ENCODE peak calls at places on chromosomes 1 and 21, in seven cellular contexts. O is GM12892, F is K562, C is GM12878, X is H1, A is HepG2, G is SK-N-SH. U is an unnamed sample.

GRCh38 chr1:43584203-43584602 is 53.5 kb downstream of the PTPRF start:
- DNase-seq in F (no peak), C (no peak), X (no peak), A (no peak), G (no peak), O (no peak), U (no peak)

GRCh38 chr1:76901158-76901767 is 34.0 kb downstream of the ST6GALNAC5 start:
- DNase-seq in C (peak), A (peak), G (peak), O (peak), X (peak), F (peak), U (peak)

GRCh38 chr1:235642021-235642942 is 7.3 kb downstream of the GNG4 start:
- DNase-seq in G (peak), C (no peak), O (peak), X (no peak), A (no peak), F (peak), U (peak)

GRCh38 chr1:230067441-230067870 is 418 bp downstream of the GALNT2 start:
- DNase-seq in F (peak), X (no peak), C (no peak), O (peak), A (peak), G (peak), U (peak)

GRCh38 chr1:94514095-94514727 is 27.3 kb downstream of the F3 start:
- DNase-seq in A (peak), O (no peak), X (no peak), F (no peak), C (no peak), G (peak), U (no peak)

GRCh38 chr1:218363141-218363540 is 18.0 kb downstream of the TGFB2 start:
- DNase-seq in C (no peak), A (no peak), X (no peak), G (no peak), F (no peak), O (no peak), U (no peak)

GRCh38 chr1:77975386-77975785 is 3.5 kb downstream of the FUBP1 start:
- DNase-seq in O (no peak), X (no peak), C (no peak), A (no peak), G (no peak), F (no peak), U (no peak)

GRCh38 chr1:57424231-57425027 is 569 bp upstream of the DAB1 start:
- DNase-seq in O (peak), G (peak), X (no peak), C (no peak), F (peak), A (peak), U (no peak)

GRCh38 chr1:10521537-10522157 is 46.9 kb downstream of the PEX14 start:
- DNase-seq in C (no peak), X (no peak), A (no peak), F (no peak), G (no peak), O (no peak), U (no peak)

GRCh38 chr1:46043491-46044017 is 88.9 kb downstream of the PIK3R3 start:
- DNase-seq in A (no peak), F (no peak), X (peak), C (peak), G (no peak), O (no peak), U (no peak)

GRCh38 chr1:88973520-88974137 is 18.8 kb downstream of the KYAT3 start:
- DNase-seq in O (no peak), A (peak), X (no peak), F (peak), C (no peak), G (no peak), U (no peak)

GRCh38 chr1:231828182-231828920 is 201.8 kb downstream of the DISC1 start:
- DNase-seq in X (no peak), F (no peak), C (no peak), O (no peak), G (no peak), A (peak), U (no peak)

GRCh38 chr1:71630073-71630472 is 549.2 kb upstream of the ZRANB2 start:
- DNase-seq in F (no peak), A (no peak), C (no peak), O (no peak), G (no peak), X (no peak), U (no peak)

GRCh38 chr1:211684791-211685190 is 9.4 kb upstream of the NEK2 start:
- DNase-seq in C (no peak), O (no peak), F (no peak), A (no peak), G (no peak), X (no peak), U (no peak)

GRCh38 chr1:186849271-186849671 is 20.5 kb downstream of the PLA2G4A start:
- DNase-seq in G (no peak), F (no peak), C (peak), O (no peak), A (peak), X (no peak), U (no peak)

GRCh38 chr21:46294647-46295176 is 8.6 kb downstream of the YBEY start:
- DNase-seq in O (no peak), F (peak), G (peak), X (no peak), A (no peak), C (no peak), U (no peak)

GRCh38 chr1:160293020-160293968 is 8.4 kb upstream of the PEX19 start:
- DNase-seq in F (no peak), G (no peak), A (no peak), C (no peak), O (no peak), X (no peak), U (no peak)

GRCh38 chr1:19903621-19904020 is 19.8 kb downstream of the PLA2G2E start:
- DNase-seq in O (no peak), G (no peak), C (no peak), F (no peak), A (no peak), X (no peak), U (no peak)

GRCh38 chr1:234604726-234605492 is 5.1 kb downstream of the IRF2BP2 start:
- DNase-seq in C (no peak), A (no peak), O (no peak), X (no peak), F (peak), G (no peak), U (no peak)

GRCh38 chr1:45785583-45785982 is 17.8 kb upstream of the MAST2 start:
- DNase-seq in A (no peak), G (no peak), X (no peak), F (no peak), C (peak), O (no peak), U (no peak)

DNA sequence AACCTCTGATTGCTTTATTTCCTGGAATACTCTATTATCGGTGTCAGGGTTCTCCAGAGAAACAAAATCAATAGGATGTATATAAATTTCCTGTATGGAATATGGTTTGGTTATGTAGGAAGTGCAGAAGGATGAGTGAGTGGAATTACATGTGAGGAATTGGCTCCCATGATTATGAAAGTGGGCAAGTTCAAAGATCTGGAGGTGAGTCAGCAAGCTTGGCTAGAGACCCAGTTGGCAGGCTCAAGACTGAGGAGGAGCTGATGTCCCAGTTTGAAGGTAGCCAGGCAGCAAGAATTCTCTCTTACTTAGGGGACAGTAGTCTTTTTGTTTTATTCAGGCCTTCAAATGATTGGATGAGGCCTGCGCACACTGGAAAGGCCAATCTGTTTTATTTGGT is 57.5 kb downstream of the MAP3K7CL start:
- DNase-seq in O (no peak), F (no peak), A (peak), C (no peak), X (no peak), G (no peak), U (no peak)
- TF ChIP-seq TAF1 in O (no peak), F (no peak), A (no peak), C (no peak), X (no peak), G (no peak), U (no peak)

GRCh38 chr1:27884182-27884954 is 12.0 kb downstream of the THEMIS2 start:
- DNase-seq in X (no peak), A (no peak), G (no peak), C (peak), O (no peak), F (no peak), U (no peak)
- TF ChIP-seq TAF1 in X (no peak), A (no peak), G (no peak), C (no peak), O (no peak), F (no peak), U (no peak)

GRCh38 chr1:79323240-79324025 is 316.9 kb upstream of the ADGRL4 start:
- DNase-seq in O (no peak), C (no peak), A (no peak), F (no peak), G (no peak), X (no peak), U (no peak)
- TF ChIP-seq TAF1 in O (no peak), C (no peak), A (no peak), F (no peak), G (no peak), X (no peak), U (no peak)

GRCh38 chr1:1290238-1290731 is 10.0 kb downstream of the SCNN1D start:
- DNase-seq in X (no peak), C (no peak), A (peak), F (peak), O (peak), G (peak), U (peak)
- TF ChIP-seq TAF1 in X (no peak), C (no peak), A (no peak), F (no peak), O (no peak), G (no peak), U (no peak)

GRCh38 chr1:109824349-109825115 is 60.8 kb upstream of the EPS8L3 start:
- DNase-seq in O (no peak), C (no peak), F (no peak), X (no peak), G (no peak), A (no peak), U (no peak)
- TF ChIP-seq TAF1 in O (no peak), C (no peak), F (no peak), X (no peak), G (no peak), A (no peak), U (no peak)

U was measured in GM12891.